ENCODE peak calls at places on chromosomes 13 and 19, in four cellular contexts. One of them, this sample, is unnamed.

GRCh38 chr19:3725640-3726310 is 17.6 kb downstream of the TJP3 start:
- DNase-seq in CD8-positive, alpha-beta memory T cell: no peak
- DNase-seq in cardiac fibroblast: no peak
- DNase-seq in ovary: no peak
- DNase-seq in this sample: no peak

GRCh38 chr13:47955836-47956235 is 45.2 kb downstream of the SUCLA2 start:
- DNase-seq in ovary: no peak
- DNase-seq in CD8-positive, alpha-beta memory T cell: no peak
- DNase-seq in cardiac fibroblast: no peak
- DNase-seq in this sample: no peak

GRCh38 chr13:32354040-32354439 is 38.7 kb downstream of the BRCA2 start:
- DNase-seq in CD8-positive, alpha-beta memory T cell: no peak
- DNase-seq in cardiac fibroblast: no peak
- DNase-seq in ovary: no peak
- DNase-seq in this sample: no peak

GRCh38 chr19:2271516-2272103 is 10.4 kb downstream of the PEAK3 start:
- DNase-seq in CD8-positive, alpha-beta memory T cell: peak; percentile 38
- DNase-seq in ovary: no peak
- DNase-seq in cardiac fibroblast: peak; percentile 93
- DNase-seq in this sample: no peak

GRCh38 chr19:33205531-33206260 is 11.6 kb downstream of the LRP3 start:
- DNase-seq in cardiac fibroblast: no peak
- DNase-seq in CD8-positive, alpha-beta memory T cell: no peak
- DNase-seq in ovary: no peak
- DNase-seq in this sample: no peak

GRCh38 chr19:51799998-51800848 is 5.3 kb downstream of the FPR3 start:
- DNase-seq in cardiac fibroblast: peak; percentile 75
- DNase-seq in CD8-positive, alpha-beta memory T cell: no peak
- DNase-seq in ovary: peak; percentile 96
- DNase-seq in this sample: no peak

GRCh38 chr19:15321739-15322138 is 10.6 kb downstream of the BRD4 start:
- DNase-seq in cardiac fibroblast: no peak
- DNase-seq in CD8-positive, alpha-beta memory T cell: no peak
- DNase-seq in ovary: no peak
- DNase-seq in this sample: no peak

GRCh38 chr13:108342369-108343289 is 73.1 kb downstream of the TNFSF13B start:
- DNase-seq in CD8-positive, alpha-beta memory T cell: no peak
- DNase-seq in cardiac fibroblast: peak; percentile 68
- DNase-seq in ovary: no peak
- DNase-seq in this sample: no peak

GRCh38 chr13:33351324-33351723 is 65.8 kb upstream of the STARD13 start:
- DNase-seq in cardiac fibroblast: peak; percentile 83
- DNase-seq in CD8-positive, alpha-beta memory T cell: no peak
- DNase-seq in ovary: no peak
- DNase-seq in this sample: no peak

GRCh38 chr13:32228330-32229041 is 86.7 kb downstream of the ZAR1L start:
- DNase-seq in CD8-positive, alpha-beta memory T cell: no peak
- DNase-seq in cardiac fibroblast: peak; percentile 52
- DNase-seq in ovary: no peak
- DNase-seq in this sample: no peak

GRCh38 chr19:610801-611505 is 21.3 kb downstream of the HCN2 start:
- DNase-seq in cardiac fibroblast: peak; percentile 83
- DNase-seq in CD8-positive, alpha-beta memory T cell: peak; percentile 75
- DNase-seq in ovary: peak; percentile 64
- DNase-seq in this sample: no peak

GRCh38 chr13:35953537-35954206 is 177.5 kb downstream of the DCLK1 start:
- DNase-seq in ovary: peak; percentile 84
- DNase-seq in CD8-positive, alpha-beta memory T cell: no peak
- DNase-seq in cardiac fibroblast: peak; percentile 98
- DNase-seq in this sample: no peak

GRCh38 chr19:33740811-33741396 is 55.8 kb upstream of the KCTD15 start:
- DNase-seq in cardiac fibroblast: peak; percentile 33
- DNase-seq in ovary: peak; percentile 40
- DNase-seq in CD8-positive, alpha-beta memory T cell: no peak
- DNase-seq in this sample: no peak

GRCh38 chr13:107210216-107211010 is 642.5 kb upstream of the ARGLU1 start:
- DNase-seq in cardiac fibroblast: peak; percentile 15
- DNase-seq in CD8-positive, alpha-beta memory T cell: no peak
- DNase-seq in ovary: no peak
- DNase-seq in this sample: no peak

GRCh38 chr13:92843549-92843948 is 383.1 kb upstream of the GPC6 start:
- DNase-seq in CD8-positive, alpha-beta memory T cell: no peak
- DNase-seq in ovary: no peak
- DNase-seq in cardiac fibroblast: peak; percentile 68
- DNase-seq in this sample: no peak

GRCh38 chr19:50557009-50557613 is 11.1 kb downstream of the LRRC4B start:
- DNase-seq in cardiac fibroblast: no peak
- DNase-seq in ovary: no peak
- DNase-seq in CD8-positive, alpha-beta memory T cell: no peak
- DNase-seq in this sample: no peak
- H3K4me3 ChIP-seq in cardiac fibroblast: no peak overlapping the region
- H3K4me3 ChIP-seq in ovary: no peak overlapping the region
- H3K4me3 ChIP-seq in CD8-positive, alpha-beta memory T cell: no peak overlapping the region
- H3K4me3 ChIP-seq in this sample: no peak overlapping the region

GRCh38 chr13:40185393-40185792 is 481.0 kb downstream of the FOXO1 start:
- DNase-seq in cardiac fibroblast: no peak
- DNase-seq in ovary: no peak
- DNase-seq in CD8-positive, alpha-beta memory T cell: no peak
- DNase-seq in this sample: no peak

GRCh38 chr13:40186041-40186440 is 480.4 kb downstream of the FOXO1 start:
- DNase-seq in cardiac fibroblast: no peak
- DNase-seq in CD8-positive, alpha-beta memory T cell: peak; percentile 25
- DNase-seq in ovary: no peak
- DNase-seq in this sample: no peak

GRCh38 chr13:40187836-40188591 is 478.4 kb downstream of the FOXO1 start:
- DNase-seq in ovary: no peak
- DNase-seq in CD8-positive, alpha-beta memory T cell: peak; percentile 70
- DNase-seq in cardiac fibroblast: no peak
- DNase-seq in this sample: no peak

GRCh38 chr13:40187324-40187795 is 479.1 kb downstream of the FOXO1 start:
- DNase-seq in ovary: no peak
- DNase-seq in CD8-positive, alpha-beta memory T cell: peak; percentile 90
- DNase-seq in cardiac fibroblast: no peak
- DNase-seq in this sample: no peak

DNA sequence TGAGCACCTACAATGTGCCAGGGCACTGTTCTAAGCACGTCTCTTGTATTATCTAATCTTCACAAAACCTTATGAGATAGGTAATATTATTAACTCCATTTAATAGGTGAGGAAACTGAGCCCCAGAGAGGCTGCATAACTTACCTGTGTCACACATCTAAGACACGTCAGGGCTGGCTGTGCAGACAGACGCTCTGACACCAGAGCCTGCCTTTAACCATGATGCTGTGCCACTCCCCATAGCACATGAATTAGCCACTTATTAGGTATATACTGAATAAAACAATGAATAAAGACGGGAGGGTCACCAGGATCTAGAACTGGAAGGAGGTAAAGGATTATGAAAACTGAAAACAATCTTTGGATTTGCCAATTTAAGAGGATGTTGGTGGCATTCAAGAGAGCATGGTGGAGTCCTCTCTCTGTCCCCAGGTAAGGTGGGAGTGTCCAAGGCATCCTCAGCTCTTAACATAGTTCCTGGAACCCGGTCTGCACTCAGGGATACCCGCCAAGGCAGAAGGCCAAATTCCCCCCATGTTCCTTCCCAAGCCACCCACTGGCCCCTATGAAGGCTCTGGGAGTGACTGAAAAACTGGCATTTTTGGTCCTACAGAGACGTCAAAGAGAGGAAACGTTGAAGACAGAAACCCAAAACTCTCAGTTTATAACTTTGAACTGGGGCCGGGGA is 479.7 kb downstream of the FOXO1 start:
- DNase-seq in CD8-positive, alpha-beta memory T cell: no peak
- DNase-seq in ovary: no peak
- DNase-seq in cardiac fibroblast: no peak
- DNase-seq in this sample: no peak
- H3K4me3 ChIP-seq in CD8-positive, alpha-beta memory T cell: peak overlapping the region; percentile 26
- H3K4me3 ChIP-seq in ovary: no peak overlapping the region
- H3K4me3 ChIP-seq in cardiac fibroblast: no peak overlapping the region
- H3K4me3 ChIP-seq in this sample: no peak overlapping the region

GRCh38 chr19:43760941-43761340 is 6.2 kb upstream of the SMG9 start:
- DNase-seq in ovary: no peak
- DNase-seq in CD8-positive, alpha-beta memory T cell: no peak
- DNase-seq in cardiac fibroblast: no peak
- DNase-seq in this sample: no peak
- H3K4me3 ChIP-seq in ovary: no peak overlapping the region
- H3K4me3 ChIP-seq in CD8-positive, alpha-beta memory T cell: no peak overlapping the region
- H3K4me3 ChIP-seq in cardiac fibroblast: no peak overlapping the region
- H3K4me3 ChIP-seq in this sample: no peak overlapping the region

GRCh38 chr19:55485439-55486011 is 537 bp downstream of the NAT14 start:
- DNase-seq in cardiac fibroblast: no peak
- DNase-seq in ovary: peak; percentile 52
- DNase-seq in CD8-positive, alpha-beta memory T cell: peak; percentile 39
- DNase-seq in this sample: no peak

GRCh38 chr19:55483681-55484361 is 1.2 kb upstream of the NAT14 start:
- DNase-seq in CD8-positive, alpha-beta memory T cell: no peak
- DNase-seq in cardiac fibroblast: no peak
- DNase-seq in ovary: peak; percentile 48
- DNase-seq in this sample: no peak

GRCh38 chr19:55486043-55486970 is 1.3 kb downstream of the NAT14 start:
- DNase-seq in ovary: peak; percentile 70
- DNase-seq in cardiac fibroblast: no peak
- DNase-seq in CD8-positive, alpha-beta memory T cell: no peak
- DNase-seq in this sample: no peak

GRCh38 chr19:55482967-55483671 is 1.9 kb upstream of the NAT14 start:
- DNase-seq in CD8-positive, alpha-beta memory T cell: no peak
- DNase-seq in cardiac fibroblast: no peak
- DNase-seq in ovary: peak; percentile 48
- DNase-seq in this sample: no peak

DNA sequence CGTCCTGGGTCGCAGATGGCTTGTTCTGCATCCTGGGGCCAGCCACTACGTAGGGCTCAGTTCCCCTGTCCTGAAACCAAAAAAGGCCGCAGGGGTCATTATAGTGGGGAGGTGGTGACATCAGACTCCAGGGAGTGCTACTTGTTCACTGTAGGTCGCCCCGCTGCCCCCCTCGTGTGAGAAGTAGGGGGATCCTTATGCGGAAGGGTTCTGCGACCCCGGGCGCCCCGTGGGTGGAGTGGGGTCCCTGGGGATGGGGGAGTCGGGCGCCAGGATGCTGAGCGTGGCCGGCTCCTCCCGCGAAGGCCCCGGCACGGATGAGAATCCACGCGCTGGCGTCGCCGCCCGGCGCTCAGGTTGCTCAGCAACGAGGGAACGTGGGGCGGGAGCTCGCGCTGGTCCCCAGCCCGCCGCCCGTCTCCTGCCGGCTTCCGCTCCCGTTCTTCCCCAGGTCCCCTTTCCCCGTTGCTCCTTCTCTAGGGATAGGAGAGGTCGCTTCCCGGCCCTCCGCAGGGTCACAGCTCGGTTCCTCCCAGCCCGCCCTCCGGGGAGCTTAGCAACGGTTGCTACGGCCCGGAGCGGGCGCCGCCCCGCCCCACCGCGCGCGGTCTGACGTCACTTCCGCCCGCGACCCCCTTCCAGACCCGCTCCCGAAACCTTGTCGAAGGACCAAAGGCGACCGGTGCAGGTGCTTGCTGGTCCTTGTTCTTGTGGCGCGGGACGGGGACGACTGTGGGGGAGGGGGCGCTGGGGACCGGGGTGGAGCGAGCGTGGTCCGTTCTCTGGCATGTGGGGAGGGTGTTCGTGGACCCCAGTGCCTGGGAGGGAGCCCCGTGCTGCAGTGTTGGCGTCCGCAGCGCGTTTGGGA is at the start of gene NAT14:
- DNase-seq in cardiac fibroblast: peak; percentile 55
- DNase-seq in CD8-positive, alpha-beta memory T cell: peak; percentile 77
- DNase-seq in ovary: peak; percentile 80
- DNase-seq in this sample: no peak
- H3K4me3 ChIP-seq in cardiac fibroblast: peak within 1 kb of the TSS; percentile 63
- H3K4me3 ChIP-seq in CD8-positive, alpha-beta memory T cell: peak within 1 kb of the TSS; percentile 64
- H3K4me3 ChIP-seq in ovary: peak within 1 kb of the TSS; percentile 72
- H3K4me3 ChIP-seq in this sample: peak within 1 kb of the TSS; percentile 70

GRCh38 chr19:48964205-48965032 is 690 bp upstream of the FTL start:
- DNase-seq in CD8-positive, alpha-beta memory T cell: peak; percentile 29
- DNase-seq in ovary: no peak
- DNase-seq in cardiac fibroblast: peak; percentile 32
- DNase-seq in this sample: no peak

GRCh38 chr19:48963371-48964204 is 1.5 kb upstream of the FTL start:
- DNase-seq in cardiac fibroblast: peak; percentile 78
- DNase-seq in ovary: peak; percentile 87
- DNase-seq in CD8-positive, alpha-beta memory T cell: peak; percentile 35
- DNase-seq in this sample: no peak

GRCh38 chr19:48962029-48962848 is 2.9 kb upstream of the FTL start:
- DNase-seq in CD8-positive, alpha-beta memory T cell: peak; percentile 47
- DNase-seq in ovary: no peak
- DNase-seq in cardiac fibroblast: peak; percentile 56
- DNase-seq in this sample: no peak

GRCh38 chr19:48961673-48962028 is 3.5 kb upstream of the FTL start:
- DNase-seq in ovary: no peak
- DNase-seq in cardiac fibroblast: no peak
- DNase-seq in CD8-positive, alpha-beta memory T cell: no peak
- DNase-seq in this sample: no peak

DNA sequence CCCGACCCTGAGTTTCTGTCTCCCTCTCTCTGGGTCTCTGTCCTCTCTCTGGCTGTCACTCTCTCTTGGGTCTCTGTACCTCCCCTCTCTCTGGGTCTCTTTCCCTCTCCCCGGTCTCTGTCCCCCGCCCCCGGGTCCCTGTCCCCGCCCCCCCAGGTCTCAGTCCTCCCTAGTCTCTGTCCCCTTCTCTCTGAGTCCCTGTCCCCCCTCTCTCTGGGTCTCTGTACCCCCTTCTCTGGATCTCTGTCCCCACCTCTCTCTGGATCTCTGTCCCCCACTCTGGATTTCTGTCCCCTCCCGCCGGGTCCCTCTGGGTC is 2.3 kb upstream of the FTL start:
- DNase-seq in CD8-positive, alpha-beta memory T cell: no peak
- DNase-seq in ovary: no peak
- DNase-seq in cardiac fibroblast: no peak
- DNase-seq in this sample: no peak
- H3K4me3 ChIP-seq in CD8-positive, alpha-beta memory T cell: no peak overlapping the region
- H3K4me3 ChIP-seq in ovary: no peak overlapping the region
- H3K4me3 ChIP-seq in cardiac fibroblast: no peak overlapping the region
- H3K4me3 ChIP-seq in this sample: peak overlapping the region; percentile 25

DNA sequence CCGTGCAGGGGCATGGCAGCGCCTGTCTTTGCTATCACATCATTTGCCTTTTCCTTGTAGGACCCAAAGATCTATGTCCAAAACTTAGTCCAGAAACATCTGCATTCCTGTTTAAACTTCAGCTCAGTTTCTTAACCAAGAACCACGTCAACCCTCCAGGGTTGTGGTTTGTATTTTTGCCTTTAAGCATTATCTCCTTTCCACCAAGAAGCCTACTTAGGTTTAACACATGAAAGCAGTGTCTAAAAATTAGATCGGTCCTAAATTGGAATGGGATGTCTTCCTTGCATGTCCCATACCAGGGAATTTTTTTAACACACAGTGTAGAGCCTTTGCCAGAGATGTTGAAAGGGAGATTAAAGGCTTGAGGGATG is 38.8 kb downstream of the DHRS12 start:
- DNase-seq in cardiac fibroblast: no peak
- DNase-seq in CD8-positive, alpha-beta memory T cell: no peak
- DNase-seq in ovary: no peak
- DNase-seq in this sample: no peak
- H3K4me3 ChIP-seq in cardiac fibroblast: no peak overlapping the region
- H3K4me3 ChIP-seq in CD8-positive, alpha-beta memory T cell: peak overlapping the region; percentile 23
- H3K4me3 ChIP-seq in ovary: no peak overlapping the region
- H3K4me3 ChIP-seq in this sample: no peak overlapping the region